ENCODE peak calls at places on chromosomes 12 and 14, in eight cellular contexts. H, R, I, C, G, Q, Y and T are unnamed samples.

GRCh38 chr12:69026341-69026740 is 93.4 kb upstream of the CPM start:
- DNase-seq in Q (no peak), I (no peak), R (no peak), Y (no peak), C (no peak), H (no peak), G (no peak), T (no peak)

GRCh38 chr12:57630891-57631433 is 2.0 kb downstream of the B4GALNT1 start:
- DNase-seq in Y (no peak), C (no peak), I (no peak), H (no peak), G (peak), R (no peak), Q (no peak), T (no peak)

GRCh38 chr14:104794641-104795467 is 694 bp downstream of the AKT1 start:
- DNase-seq in I (no peak), H (peak), Q (peak), Y (peak), R (no peak), C (no peak), G (peak), T (no peak)

GRCh38 chr12:119714614-119715267 is 46.8 kb downstream of the PRKAB1 start:
- DNase-seq in R (no peak), H (no peak), C (no peak), I (no peak), G (no peak), Q (no peak), Y (no peak), T (no peak)

GRCh38 chr12:57110189-57111045 is 745 bp downstream of the STAT6 start:
- DNase-seq in Q (peak), Y (peak), C (no peak), G (peak), H (peak), R (no peak), I (no peak), T (no peak)

GRCh38 chr12:115075552-115076170 is 391.7 kb upstream of the TBX3 start:
- DNase-seq in H (no peak), Q (no peak), R (no peak), G (no peak), C (no peak), Y (no peak), I (no peak), T (no peak)

GRCh38 chr12:47648056-47648579 is 57.7 kb downstream of the RPAP3 start:
- DNase-seq in R (no peak), H (no peak), G (no peak), I (no peak), Q (no peak), Y (no peak), C (no peak), T (no peak)

GRCh38 chr12:32116897-32117296 is 10.2 kb downstream of the BICD1 start:
- DNase-seq in Y (no peak), H (peak), G (no peak), C (no peak), Q (peak), I (no peak), R (no peak), T (no peak)

GRCh38 chr12:52370906-52371608 is 3.8 kb upstream of the KRT85 start:
- DNase-seq in H (peak), I (no peak), Q (peak), Y (no peak), R (no peak), C (no peak), G (peak), T (no peak)

GRCh38 chr12:11730299-11731041 is 81.0 kb downstream of the ETV6 start:
- DNase-seq in Y (no peak), I (no peak), H (no peak), C (no peak), Q (no peak), G (no peak), R (no peak), T (no peak)

GRCh38 chr12:87848248-87848868 is 180.8 kb downstream of the C12orf50 start:
- DNase-seq in G (peak), Q (peak), R (no peak), I (no peak), C (no peak), H (peak), Y (peak), T (peak)

GRCh38 chr12:77842430-77842829 is 11.7 kb downstream of the NAV3 start:
- DNase-seq in G (no peak), Y (no peak), I (no peak), C (no peak), Q (no peak), H (no peak), R (no peak), T (peak)

GRCh38 chr12:115871714-115872113 is 405.8 kb downstream of the MED13L start:
- DNase-seq in Q (peak), H (peak), R (no peak), C (no peak), G (peak), Y (peak), I (no peak), T (no peak)

GRCh38 chr14:45891417-45892080 is 638.5 kb upstream of the MIS18BP1 start:
- DNase-seq in Y (peak), G (peak), I (peak), R (no peak), H (no peak), Q (no peak), C (peak), T (no peak)

GRCh38 chr12:49949866-49950265 is 671 bp upstream of the AQP2 start:
- DNase-seq in R (no peak), I (no peak), C (peak), Q (no peak), Y (no peak), H (no peak), G (no peak), T (no peak)

GRCh38 chr12:59320112-59320511 is 275.7 kb upstream of the SLC16A7 start:
- DNase-seq in R (no peak), C (no peak), G (no peak), I (no peak), Q (no peak), Y (no peak), H (no peak), T (no peak)

DNA sequence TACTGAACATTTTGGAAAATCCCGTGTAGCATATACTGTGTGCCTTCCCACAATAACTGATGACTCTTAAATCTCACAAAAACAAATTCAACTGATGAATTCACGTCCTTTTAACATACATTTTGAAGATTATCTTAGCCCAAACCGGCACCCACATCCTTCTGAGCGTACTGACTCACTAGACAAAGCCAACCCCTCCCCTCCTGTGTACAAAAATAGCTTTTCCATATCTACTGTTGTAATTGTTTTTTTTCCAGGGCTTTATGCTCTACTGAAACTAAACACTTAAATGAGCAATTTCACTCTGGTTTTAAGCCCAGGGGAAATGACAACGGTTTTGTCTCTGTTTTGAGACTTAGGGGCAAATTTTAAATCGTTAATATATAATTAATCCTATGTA is 109.3 kb upstream of the ATF7IP start:
- DNase-seq in I (no peak), G (no peak), Y (no peak), C (no peak), H (peak), Q (peak), R (no peak), T (no peak)
- H3K4me3 ChIP-seq in I (no peak), G (no peak), Y (no peak), C (no peak), H (peak), Q (no peak), R (no peak), T (no peak)

GRCh38 chr14:35046751-35047536 is 872 bp downstream of the FAM177A1 start:
- DNase-seq in C (peak), I (no peak), Q (no peak), R (peak), Y (no peak), H (peak), G (no peak), T (no peak)

GRCh38 chr14:35050652-35051051 is 4.6 kb downstream of the FAM177A1 start:
- DNase-seq in Q (peak), H (peak), R (no peak), I (no peak), Y (no peak), C (no peak), G (no peak), T (no peak)

GRCh38 chr14:35047961-35048513 is 2.0 kb downstream of the FAM177A1 start:
- DNase-seq in H (no peak), G (no peak), C (no peak), R (no peak), Q (no peak), I (no peak), Y (no peak), T (no peak)

GRCh38 chr14:35052637-35053036 is 6.6 kb downstream of the FAM177A1 start:
- DNase-seq in C (no peak), I (no peak), Q (peak), R (no peak), Y (no peak), G (no peak), H (no peak), T (no peak)

DNA sequence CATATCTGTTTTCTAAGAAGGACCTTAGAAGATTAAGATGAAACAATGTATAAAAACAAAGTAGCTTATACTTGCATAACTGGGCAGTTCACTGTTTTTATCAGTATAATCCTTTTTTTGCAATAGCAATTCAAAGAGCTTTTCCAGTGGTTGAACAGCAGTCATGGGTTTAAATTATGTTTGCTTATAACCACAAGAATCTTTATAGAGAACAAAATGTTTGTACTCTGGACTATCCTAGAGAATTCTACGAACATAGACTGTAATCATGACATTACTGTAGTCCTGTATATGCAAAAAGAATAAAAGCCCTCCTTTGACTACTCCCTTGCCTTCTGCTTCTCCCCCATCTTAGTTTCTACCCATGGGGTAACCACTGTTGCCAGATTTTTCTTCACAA is 5.7 kb downstream of the FAM177A1 start:
- DNase-seq in G (no peak), Q (peak), Y (no peak), R (no peak), C (no peak), H (no peak), I (no peak), T (no peak)
- H3K4me3 ChIP-seq in G (no peak), Q (no peak), Y (no peak), R (no peak), C (no peak), H (no peak), I (no peak), T (no peak)

GRCh38 chr14:63707216-63707615 is 20.6 kb downstream of the SGPP1 start:
- DNase-seq in G (no peak), Q (no peak), Y (no peak), I (no peak), H (no peak), R (no peak), C (no peak), T (no peak)
- H3K4me3 ChIP-seq in G (no peak), Q (no peak), Y (no peak), I (no peak), H (no peak), R (no peak), C (no peak), T (no peak)

GRCh38 chr12:116879509-116880212 is 1.6 kb downstream of the HRK start:
- DNase-seq in G (peak), C (no peak), Q (peak), I (no peak), H (peak), R (no peak), Y (no peak), T (no peak)

GRCh38 chr12:116880817-116881324 is 370 bp downstream of the HRK start:
- DNase-seq in H (peak), C (no peak), Y (peak), Q (peak), R (no peak), I (peak), G (peak), T (no peak)

GRCh38 chr12:116881325-116881866 is at the start of gene HRK:
- DNase-seq in I (no peak), G (no peak), R (no peak), Y (no peak), Q (no peak), H (no peak), C (no peak), T (no peak)

GRCh38 chr12:116878567-116879508 is 2.4 kb downstream of the HRK start:
- DNase-seq in G (peak), Y (peak), H (peak), Q (peak), C (peak), R (no peak), I (no peak), T (no peak)

DNA sequence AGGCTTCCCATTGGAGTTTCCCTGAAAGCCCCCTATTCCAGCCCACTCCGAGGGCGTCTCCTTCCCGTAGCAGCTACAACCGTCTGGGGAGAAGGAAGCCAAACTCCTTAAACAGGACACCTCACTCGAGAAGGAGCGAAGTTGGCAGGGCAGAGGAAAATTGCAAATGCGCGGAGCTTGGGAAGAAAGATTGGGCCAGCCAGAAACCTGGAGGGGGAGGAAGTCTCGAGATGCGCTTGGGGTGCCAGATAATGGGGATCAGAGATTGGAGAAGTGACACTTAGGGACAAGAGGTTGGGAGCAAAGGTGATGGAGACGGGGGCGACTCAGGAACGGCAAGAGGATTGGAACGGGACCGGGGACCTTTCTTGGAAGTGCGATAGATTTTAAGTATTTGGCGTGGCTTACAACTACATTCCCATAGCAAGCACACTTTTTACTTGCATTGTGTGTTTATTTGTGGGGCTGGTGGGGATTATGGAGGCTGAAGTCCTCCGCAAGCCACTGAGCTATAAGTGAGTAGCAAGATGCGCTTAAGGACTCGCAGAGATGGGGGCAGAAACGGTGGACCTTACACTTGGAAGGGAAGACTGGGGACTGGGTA is 926 bp downstream of the HRK start:
- DNase-seq in C (no peak), I (no peak), H (peak), R (no peak), Q (peak), G (peak), Y (no peak), T (no peak)
- H3K4me3 ChIP-seq in C (peak), I (peak), H (peak), R (peak), Q (peak), G (peak), Y (peak), T (no peak)

DNA sequence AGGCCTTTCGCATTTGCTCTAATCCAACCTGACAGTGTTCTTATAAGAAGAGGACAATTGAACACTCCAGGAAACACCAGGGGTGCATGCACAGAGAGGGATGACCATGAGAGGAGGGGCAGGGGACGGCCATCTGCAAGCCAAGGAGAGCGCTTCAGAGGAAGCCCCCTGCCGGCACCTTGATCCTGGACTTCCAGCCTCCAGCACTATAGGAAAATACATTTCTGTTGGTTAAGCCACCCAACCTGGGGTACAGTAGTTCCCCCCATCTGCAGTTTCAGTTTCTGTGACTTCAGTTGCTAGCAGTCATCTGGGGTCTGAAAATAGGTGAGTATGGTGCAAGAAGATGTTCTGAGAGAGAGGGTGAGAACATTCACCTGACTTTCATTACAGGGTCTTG is 64.7 kb downstream of the CLMN start:
- DNase-seq in G (peak), C (no peak), Y (no peak), Q (no peak), I (no peak), R (no peak), H (no peak), T (no peak)
- H3K4me3 ChIP-seq in G (peak), C (no peak), Y (no peak), Q (no peak), I (no peak), R (no peak), H (no peak), T (no peak)

DNA sequence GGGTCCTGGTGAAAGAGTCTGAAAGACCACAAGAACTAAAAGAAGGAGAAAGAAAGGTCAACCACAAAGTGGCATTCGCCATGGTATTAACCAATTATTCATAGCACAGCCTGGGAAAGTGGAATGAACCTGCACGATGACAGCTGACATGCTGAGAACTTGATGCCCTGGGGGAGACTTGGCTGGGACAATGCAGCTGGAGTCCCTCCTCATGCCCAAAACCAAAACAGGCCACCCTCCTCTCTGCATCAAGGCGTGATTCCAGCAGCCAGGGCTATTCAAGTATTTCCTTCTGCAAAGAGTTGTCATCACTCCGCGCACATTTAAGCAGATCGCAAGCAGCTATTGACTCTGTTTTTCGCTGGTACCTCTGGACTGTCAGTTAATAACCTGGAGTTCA is 167.1 kb upstream of the NOS1 start:
- DNase-seq in R (no peak), C (no peak), Q (no peak), H (no peak), G (no peak), I (no peak), Y (no peak), T (no peak)
- H3K4me3 ChIP-seq in R (no peak), C (no peak), Q (no peak), H (no peak), G (no peak), I (no peak), Y (no peak), T (no peak)

GRCh38 chr12:127450822-127451221 is 816.1 kb upstream of the TMEM132C start:
- DNase-seq in I (no peak), Q (peak), C (no peak), Y (no peak), H (peak), R (no peak), G (no peak), T (no peak)
- H3K4me3 ChIP-seq in I (no peak), Q (no peak), C (no peak), Y (no peak), H (no peak), R (no peak), G (no peak), T (no peak)

GRCh38 chr14:73741386-73741875 is 27.2 kb upstream of the PNMA1 start:
- DNase-seq in Y (no peak), R (no peak), G (peak), Q (peak), H (peak), C (peak), I (peak), T (no peak)
- H3K4me3 ChIP-seq in Y (no peak), R (no peak), G (no peak), Q (peak), H (peak), C (no peak), I (no peak), T (peak)

GRCh38 chr14:56661478-56661877 is 81.9 kb downstream of the TMEM260 start:
- DNase-seq in H (no peak), Y (no peak), Q (no peak), G (no peak), R (no peak), C (no peak), I (no peak), T (no peak)

GRCh38 chr14:56659361-56659760 is 79.8 kb downstream of the TMEM260 start:
- DNase-seq in I (no peak), Q (no peak), Y (peak), C (no peak), R (no peak), G (peak), H (no peak), T (no peak)

GRCh38 chr14:56660677-56661389 is 81.2 kb downstream of the TMEM260 start:
- DNase-seq in R (no peak), H (no peak), Y (no peak), I (no peak), Q (no peak), G (peak), C (no peak), T (no peak)

GRCh38 chr14:56657604-56658003 is 78.0 kb downstream of the TMEM260 start:
- DNase-seq in Y (no peak), C (no peak), R (no peak), I (no peak), G (no peak), Q (no peak), H (no peak), T (no peak)

DNA sequence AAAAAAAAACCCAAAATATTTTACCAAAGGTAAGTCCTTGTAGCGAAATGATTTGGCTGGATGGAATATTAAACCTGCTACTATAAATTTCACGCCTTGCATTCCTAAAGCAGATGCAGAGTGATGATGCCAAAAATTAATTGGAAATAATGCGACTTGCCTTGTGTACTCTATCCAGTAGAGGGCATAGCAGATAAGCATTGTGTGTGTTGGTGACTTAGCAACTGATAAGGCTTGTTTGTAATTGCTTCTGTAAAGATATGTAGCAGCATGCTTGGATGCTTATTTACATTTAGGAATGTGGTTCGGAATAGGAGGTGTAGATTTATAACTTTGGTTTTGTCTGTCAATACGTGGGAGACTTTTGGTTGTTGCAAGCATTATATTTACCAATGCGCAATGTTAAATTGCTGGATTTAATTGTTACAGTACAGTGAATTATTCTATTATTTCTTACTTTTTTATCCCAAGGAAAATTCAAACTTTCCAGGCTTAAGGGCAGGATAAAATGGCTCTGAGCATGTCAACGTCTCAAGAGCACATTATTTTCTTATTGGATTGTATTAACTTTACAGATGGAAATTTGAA is 80.5 kb downstream of the TMEM260 start:
- DNase-seq in Q (peak), G (peak), H (peak), Y (peak), C (no peak), R (no peak), I (no peak), T (peak)
- H3K4me3 ChIP-seq in Q (no peak), G (peak), H (no peak), Y (no peak), C (no peak), R (no peak), I (no peak), T (no peak)